ENCODE peak calls at places on chromosomes 3 and 15, in eight cellular contexts. B, S, Z, K, D, M, A and G are unnamed samples.
A peak's percentile ranks its signal among the peaks of the same experiment; 100 is the strongest.

GRCh38 chr15:43483306-43484128 is 9.4 kb downstream of the TP53BP1 start:
- DNase-seq in B (no peak), S (no peak), Z (no peak), K (peak; percentile 14), D (no peak), M (no peak), A (no peak), G (no peak)

GRCh38 chr3:123449986-123450474 is 1.1 kb upstream of the ADCY5 start:
- DNase-seq in B (no peak), S (no peak), Z (no peak), K (no peak), D (no peak), M (no peak), A (no peak), G (no peak)

GRCh38 chr15:63233667-63234419 is 43.6 kb upstream of the APH1B start:
- DNase-seq in B (no peak), S (no peak), Z (no peak), K (peak; percentile 32), D (no peak), M (no peak), A (no peak), G (no peak)

GRCh38 chr3:87088366-87088983 is 97.5 kb upstream of the VGLL3 start:
- DNase-seq in B (no peak), S (peak; percentile 63), Z (peak; percentile 62), K (no peak), D (no peak), M (no peak), A (no peak), G (no peak)

GRCh38 chr15:94968133-94968532 is 736.8 kb downstream of the MCTP2 start:
- DNase-seq in B (no peak), S (no peak), Z (no peak), K (no peak), D (no peak), M (no peak), A (no peak), G (no peak)

GRCh38 chr3:64687381-64687780 is 419 bp downstream of the ADAMTS9 start:
- DNase-seq in B (peak; percentile 42), S (peak; percentile 65), Z (no peak), K (no peak), D (no peak), M (no peak), A (no peak), G (no peak)

GRCh38 chr15:97995881-97996603 is 35.5 kb downstream of the ARRDC4 start:
- DNase-seq in B (peak; percentile 43), S (no peak), Z (peak; percentile 74), K (peak; percentile 36), D (no peak), M (no peak), A (no peak), G (no peak)

GRCh38 chr3:80688814-80689213 is 921.0 kb upstream of the ROBO1 start:
- DNase-seq in B (no peak), S (no peak), Z (no peak), K (peak; percentile 52), D (no peak), M (no peak), A (no peak), G (no peak)

GRCh38 chr3:169867584-169868211 is 2.0 kb downstream of the LRRC31 start:
- DNase-seq in B (no peak), S (no peak), Z (no peak), K (no peak), D (no peak), M (no peak), A (no peak), G (no peak)

GRCh38 chr15:66897381-66897780 is 168.0 kb upstream of the SMAD3 start:
- DNase-seq in B (no peak), S (no peak), Z (peak; percentile 21), K (no peak), D (no peak), M (no peak), A (no peak), G (no peak)

GRCh38 chr3:154018100-154018696 is 103.0 kb upstream of the ARHGEF26 start:
- DNase-seq in B (peak; percentile 53), S (peak; percentile 49), Z (no peak), K (peak; percentile 45), D (no peak), M (peak; percentile 45), A (no peak), G (no peak)

GRCh38 chr15:60620707-60621106 is 141.8 kb upstream of the ICE2 start:
- DNase-seq in B (no peak), S (no peak), Z (peak; percentile 86), K (no peak), D (no peak), M (no peak), A (no peak), G (no peak)

GRCh38 chr3:134696155-134696554 is 45.3 kb upstream of the KY start:
- DNase-seq in B (no peak), S (no peak), Z (no peak), K (no peak), D (no peak), M (no peak), A (no peak), G (no peak)

GRCh38 chr3:134693226-134693625 is 42.4 kb upstream of the KY start:
- DNase-seq in B (no peak), S (no peak), Z (no peak), K (no peak), D (no peak), M (no peak), A (no peak), G (no peak)

GRCh38 chr3:134694445-134694844 is 43.6 kb upstream of the KY start:
- DNase-seq in B (no peak), S (no peak), Z (no peak), K (no peak), D (no peak), M (no peak), A (no peak), G (no peak)

GRCh38 chr3:134693804-134694203 is 43.0 kb upstream of the KY start:
- DNase-seq in B (no peak), S (no peak), Z (no peak), K (no peak), D (no peak), M (no peak), A (no peak), G (no peak)

DNA sequence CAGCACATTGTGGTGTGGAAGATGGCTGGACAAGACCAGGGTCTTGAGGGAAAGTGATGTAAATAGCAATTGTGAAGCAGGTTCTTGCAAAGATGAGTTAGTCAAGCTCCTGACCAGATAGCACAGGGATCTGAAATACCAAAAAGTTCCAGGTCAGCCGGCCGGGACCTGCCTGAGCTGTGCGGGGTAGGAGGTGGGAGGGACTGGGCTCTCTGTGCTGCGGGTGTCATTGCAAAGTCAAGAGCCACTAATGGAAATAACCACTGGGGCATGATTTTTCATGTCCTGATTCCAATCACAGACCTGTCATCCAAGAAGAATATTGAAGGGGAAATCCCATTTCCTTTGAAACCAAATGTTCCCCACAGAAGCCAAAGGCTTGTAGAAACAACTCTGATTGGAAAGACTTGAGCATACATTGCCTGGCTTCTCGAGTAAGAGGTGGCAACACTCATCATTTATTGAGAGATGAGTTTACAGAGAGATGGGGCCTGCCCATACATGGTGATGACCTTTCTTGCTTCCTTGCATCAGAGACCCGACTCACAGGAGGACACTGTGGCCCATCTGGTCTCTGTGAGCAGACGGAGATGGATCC is 44.2 kb upstream of the KY start:
- DNase-seq in B (no peak), S (no peak), Z (no peak), K (no peak), D (no peak), M (no peak), A (no peak), G (no peak)
- H3K4me1 ChIP-seq in B (no peaks in the 10 kb centered on the region), S (no peaks in the 10 kb centered on the region), Z (peaks cover 29% of the 10 kb centered on the region), K (no peaks in the 10 kb centered on the region), D (no peaks in the 10 kb centered on the region), M (no peaks in the 10 kb centered on the region), A (no peaks in the 10 kb centered on the region), G (peaks cover 3% of the 10 kb centered on the region)

GRCh38 chr3:23877324-23877980 is 39.3 kb downstream of the NKIRAS1 start:
- DNase-seq in B (no peak), S (no peak), Z (no peak), K (peak; percentile 57), D (no peak), M (no peak), A (no peak), G (peak; percentile 50)
- H3K4me1 ChIP-seq in B (no peaks in the 10 kb centered on the region), S (peaks cover 66% of the 10 kb centered on the region), Z (peaks cover 43% of the 10 kb centered on the region), K (peaks cover 44% of the 10 kb centered on the region), D (no peaks in the 10 kb centered on the region), M (no peaks in the 10 kb centered on the region), A (peaks cover 4% of the 10 kb centered on the region), G (peaks cover 11% of the 10 kb centered on the region)

DNA sequence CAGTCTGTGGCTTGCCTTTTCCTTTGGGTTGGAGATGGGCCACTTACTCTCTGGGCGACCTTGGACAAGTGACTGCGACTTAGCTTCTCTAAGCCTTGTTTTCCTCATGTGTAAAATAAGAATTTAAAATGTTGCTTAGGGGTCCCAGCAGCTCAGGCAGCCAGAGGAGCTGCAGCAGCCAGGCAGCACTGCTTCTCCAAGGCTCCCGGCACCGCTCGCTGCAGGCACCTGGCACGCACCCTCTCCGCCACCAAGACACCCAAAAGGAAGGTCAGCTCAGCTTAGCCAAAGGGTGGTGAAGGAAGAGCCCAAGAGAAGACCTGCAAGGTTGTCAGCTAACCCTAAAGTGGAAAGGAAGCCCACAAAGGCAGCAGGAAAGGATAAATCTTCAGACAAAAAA is 10.7 kb upstream of the AMOTL2 start:
- DNase-seq in B (no peak), S (no peak), Z (no peak), K (no peak), D (no peak), M (no peak), A (no peak), G (no peak)
- H3K4me1 ChIP-seq in B (no peaks in the 10 kb centered on the region), S (peaks cover 6% of the 10 kb centered on the region), Z (peaks cover 4% of the 10 kb centered on the region), K (no peaks in the 10 kb centered on the region), D (no peaks in the 10 kb centered on the region), M (peaks cover 14% of the 10 kb centered on the region), A (no peaks in the 10 kb centered on the region), G (no peaks in the 10 kb centered on the region)

GRCh38 chr3:119235151-119235550 is 5.5 kb downstream of the B4GALT4 start:
- DNase-seq in B (no peak), S (no peak), Z (no peak), K (peak; percentile 27), D (no peak), M (no peak), A (no peak), G (no peak)

GRCh38 chr3:119239421-119239820 is 1.3 kb downstream of the B4GALT4 start:
- DNase-seq in B (no peak), S (no peak), Z (no peak), K (no peak), D (no peak), M (no peak), A (no peak), G (no peak)

GRCh38 chr3:119237299-119237698 is 3.4 kb downstream of the B4GALT4 start:
- DNase-seq in B (no peak), S (no peak), Z (no peak), K (no peak), D (no peak), M (no peak), A (no peak), G (no peak)

GRCh38 chr3:119234610-119235009 is 6.1 kb downstream of the B4GALT4 start:
- DNase-seq in B (no peak), S (no peak), Z (no peak), K (no peak), D (no peak), M (no peak), A (no peak), G (no peak)

DNA sequence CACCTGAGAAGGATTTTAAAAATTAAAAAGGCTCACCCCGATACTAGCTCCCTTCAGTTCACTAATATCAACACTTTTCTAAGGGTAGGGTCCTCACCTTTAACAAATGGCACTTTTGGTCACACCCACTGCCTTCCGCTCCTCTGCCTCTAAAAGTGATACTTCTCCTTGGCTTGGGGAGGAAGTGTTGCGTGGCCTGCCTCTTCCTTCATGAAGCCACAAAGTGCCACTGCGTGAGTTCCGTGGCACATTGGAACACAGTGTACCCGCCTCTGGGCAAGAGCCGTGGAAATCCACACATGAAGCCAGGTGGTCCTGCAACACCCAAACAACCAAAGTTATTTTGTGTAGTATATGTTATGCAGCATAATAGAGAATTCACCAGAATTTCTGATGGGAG is 3.9 kb downstream of the B4GALT4 start:
- DNase-seq in B (no peak), S (peak; percentile 83), Z (no peak), K (no peak), D (no peak), M (no peak), A (no peak), G (no peak)
- H3K4me1 ChIP-seq in B (peaks cover 23% of the 10 kb centered on the region), S (peaks cover 42% of the 10 kb centered on the region), Z (peaks cover 21% of the 10 kb centered on the region), K (peaks cover 66% of the 10 kb centered on the region), D (peaks cover 32% of the 10 kb centered on the region), M (peaks cover 6% of the 10 kb centered on the region), A (no peaks in the 10 kb centered on the region), G (peaks cover 8% of the 10 kb centered on the region)